ENCODE peak calls at places on chromosomes 7 and 10, in nine cellular contexts. F is IMR-90; P is hepatocyte; R is heart right ventricle; X is cardiac muscle cell; M is transverse colon; J is right atrium auricular region; E is CD4-positive, alpha-beta memory T cell; Y is A673. Z is an unnamed sample. For H3K4me1, the result is how much of the 10 kb centered on the place peaks cover.

GRCh38 chr7:130356760-130357611 is 12.4 kb downstream of the CPA5 start:
- DNase-seq in E (no peak), Y (no peak), J (peak), R (no peak), M (peak), F (peak), X (peak), P (peak), Z (peak)

GRCh38 chr10:34415039-34415438 is 400.1 kb downstream of the PARD3 start:
- DNase-seq in P (no peak), X (no peak), F (no peak), E (no peak), R (no peak), M (no peak), Y (no peak), J (no peak), Z (no peak)

GRCh38 chr10:117597216-117597615 is 54.7 kb downstream of the EMX2 start:
- DNase-seq in E (no peak), X (no peak), Y (no peak), M (no peak), R (no peak), F (no peak), J (no peak), P (no peak), Z (no peak)

GRCh38 chr10:5812283-5813090 is 747 bp downstream of the GDI2 start:
- DNase-seq in X (peak), E (no peak), R (peak), J (no peak), Y (peak), M (peak), F (no peak), P (peak), Z (peak)

GRCh38 chr10:68088030-68088396 is 12.9 kb upstream of the HERC4 start:
- DNase-seq in Y (no peak), P (no peak), R (no peak), X (no peak), E (no peak), F (no peak), J (no peak), M (no peak), Z (no peak)

GRCh38 chr10:6543431-6544005 is 36.6 kb downstream of the PRKCQ start:
- DNase-seq in M (peak), P (no peak), E (peak), Y (no peak), X (no peak), R (no peak), J (no peak), F (no peak), Z (no peak)

GRCh38 chr7:4799508-4800268 is 24.3 kb downstream of the AP5Z1 start:
- DNase-seq in P (no peak), F (no peak), J (no peak), X (peak), M (no peak), R (peak), E (no peak), Y (no peak), Z (no peak)

GRCh38 chr10:83476211-83476610 is 663.1 kb upstream of the GHITM start:
- DNase-seq in Y (no peak), E (no peak), M (no peak), X (no peak), R (no peak), J (no peak), P (no peak), F (no peak), Z (no peak)

GRCh38 chr7:124462249-124462648 is 303.3 kb downstream of the GPR37 start:
- DNase-seq in R (no peak), X (no peak), F (peak), P (no peak), M (no peak), J (no peak), Y (no peak), E (no peak), Z (peak)

GRCh38 chr7:108418941-108419340 is 37.3 kb downstream of the NRCAM start:
- DNase-seq in R (no peak), E (no peak), X (peak), J (no peak), Y (peak), M (no peak), F (no peak), P (no peak), Z (no peak)

GRCh38 chr7:157688439-157689268 is 351.9 kb downstream of the DNAJB6 start:
- DNase-seq in Y (no peak), E (no peak), M (no peak), R (no peak), X (no peak), F (no peak), J (no peak), P (no peak), Z (no peak)

GRCh38 chr10:67520924-67521520 is 175.0 kb downstream of the CTNNA3 start:
- DNase-seq in P (peak), E (peak), J (no peak), F (peak), R (peak), Y (peak), M (peak), X (peak), Z (peak)

GRCh38 chr10:119521443-119522204 is 20.9 kb downstream of the RGS10 start:
- DNase-seq in E (no peak), J (no peak), Y (peak), M (no peak), F (peak), R (no peak), X (peak), P (no peak), Z (peak)

GRCh38 chr7:20798081-20798693 is 11.5 kb upstream of the SP8 start:
- DNase-seq in Y (peak), E (no peak), M (peak), R (no peak), J (no peak), F (no peak), P (peak), X (no peak), Z (no peak)

GRCh38 chr10:132487241-132488135 is 50.1 kb upstream of the INPP5A start:
- DNase-seq in E (no peak), M (no peak), X (no peak), F (no peak), Y (no peak), J (no peak), P (no peak), R (no peak), Z (no peak)

GRCh38 chr7:72025381-72025960 is 386.7 kb downstream of the CALN1 start:
- DNase-seq in J (no peak), M (no peak), X (no peak), R (no peak), Y (no peak), F (no peak), E (no peak), P (no peak), Z (no peak)

GRCh38 chr10:124290095-124290795 is 128.5 kb downstream of the OAT start:
- DNase-seq in Y (peak), J (peak), F (peak), P (no peak), R (no peak), X (peak), M (peak), E (no peak), Z (no peak)

GRCh38 chr7:7812112-7812511 is 93.7 kb upstream of the RPA3 start:
- DNase-seq in P (no peak), M (no peak), Y (no peak), F (no peak), X (no peak), R (no peak), J (no peak), E (no peak), Z (no peak)

DNA sequence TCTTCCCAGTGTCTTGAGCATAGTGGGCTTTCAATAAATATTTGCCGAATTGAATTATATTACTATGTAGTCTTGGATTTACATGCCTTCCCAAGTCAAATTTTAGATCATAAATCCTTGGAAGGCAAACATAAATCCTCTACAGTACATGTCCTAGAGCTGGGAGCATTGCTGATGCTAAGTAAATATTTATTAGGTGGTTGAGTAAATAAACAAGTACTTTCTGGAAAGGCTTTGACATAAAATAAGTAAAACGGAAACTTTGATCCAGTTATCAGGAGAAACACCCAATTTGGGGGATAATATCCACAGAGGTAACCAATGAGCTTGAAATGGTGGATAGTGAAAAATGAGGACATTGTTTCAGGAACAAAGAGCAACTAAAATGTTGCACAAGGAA is 162.8 kb upstream of the SVIL start:
- DNase-seq in J (no peak), M (no peak), X (no peak), Y (no peak), R (no peak), F (no peak), P (no peak), E (no peak), Z (no peak)
- H3K27ac ChIP-seq in J (no peak), M (peak), X (no peak), Y (no peak), R (no peak), F (no peak), P (no peak), E (no peak), Z (no peak)

GRCh38 chr10:33154590-33154989 is 179.9 kb downstream of the NRP1 start:
- DNase-seq in X (peak), P (no peak), Y (no peak), F (no peak), E (no peak), R (no peak), M (no peak), J (peak), Z (no peak)

GRCh38 chr10:33153968-33154327 is 180.5 kb downstream of the NRP1 start:
- DNase-seq in J (no peak), X (no peak), R (no peak), M (no peak), F (no peak), E (no peak), P (no peak), Y (no peak), Z (no peak)

GRCh38 chr10:33153266-33153967 is 181.1 kb downstream of the NRP1 start:
- DNase-seq in X (no peak), Y (no peak), P (no peak), R (no peak), E (no peak), M (no peak), F (no peak), J (peak), Z (no peak)

GRCh38 chr10:33157108-33157507 is 177.4 kb downstream of the NRP1 start:
- DNase-seq in X (peak), M (no peak), P (no peak), Y (peak), E (no peak), R (no peak), F (peak), J (peak), Z (no peak)

GRCh38 chr10:33155720-33156638 is 178.5 kb downstream of the NRP1 start:
- DNase-seq in F (peak), J (peak), M (no peak), P (peak), R (no peak), Y (peak), E (peak), X (peak), Z (peak)
- H3K4me1 ChIP-seq in F (under half), J (under half), M (under half), P (under half), R (under half), Y (under half), E (half or more), X (under half), Z (under half)

GRCh38 chr10:71294856-71295255 is 24.2 kb upstream of the SLC29A3 start:
- DNase-seq in M (no peak), R (no peak), P (no peak), X (no peak), Y (no peak), J (no peak), E (no peak), F (no peak), Z (no peak)

GRCh38 chr10:71292624-71293445 is 26.2 kb upstream of the SLC29A3 start:
- DNase-seq in F (no peak), J (no peak), P (no peak), E (no peak), Y (no peak), X (no peak), R (no peak), M (no peak), Z (no peak)

GRCh38 chr10:71295641-71296040 is 23.4 kb upstream of the SLC29A3 start:
- DNase-seq in Y (no peak), P (no peak), M (no peak), R (no peak), X (no peak), E (no peak), J (no peak), F (no peak), Z (no peak)

GRCh38 chr10:71293446-71294090 is 25.5 kb upstream of the SLC29A3 start:
- DNase-seq in E (no peak), Y (no peak), P (no peak), R (no peak), F (no peak), X (no peak), J (no peak), M (peak), Z (no peak)

GRCh38 chr10:71294091-71294561 is 24.9 kb upstream of the SLC29A3 start:
- DNase-seq in P (no peak), J (no peak), R (no peak), X (no peak), F (no peak), E (no peak), M (no peak), Y (no peak), Z (peak)
- H3K27ac ChIP-seq in P (no peak), J (no peak), R (no peak), X (no peak), F (no peak), E (no peak), M (no peak), Y (no peak), Z (no peak)

GRCh38 chr7:44981035-44981706 is 2.4 kb upstream of the MYO1G start:
- DNase-seq in E (peak), P (no peak), Y (no peak), R (no peak), F (no peak), M (no peak), J (no peak), X (no peak), Z (no peak)

GRCh38 chr7:44982535-44982923 is 3.7 kb upstream of the MYO1G start:
- DNase-seq in P (no peak), M (no peak), F (no peak), R (no peak), J (no peak), Y (no peak), X (no peak), E (peak), Z (no peak)

GRCh38 chr7:44979481-44980392 is 922 bp upstream of the MYO1G start:
- DNase-seq in P (no peak), Y (no peak), E (no peak), X (no peak), M (no peak), F (no peak), R (no peak), J (no peak), Z (peak)

GRCh38 chr7:44978511-44979366 is at the start of gene MYO1G:
- DNase-seq in R (no peak), E (peak), F (no peak), P (no peak), Y (no peak), J (no peak), M (peak), X (no peak), Z (no peak)

DNA sequence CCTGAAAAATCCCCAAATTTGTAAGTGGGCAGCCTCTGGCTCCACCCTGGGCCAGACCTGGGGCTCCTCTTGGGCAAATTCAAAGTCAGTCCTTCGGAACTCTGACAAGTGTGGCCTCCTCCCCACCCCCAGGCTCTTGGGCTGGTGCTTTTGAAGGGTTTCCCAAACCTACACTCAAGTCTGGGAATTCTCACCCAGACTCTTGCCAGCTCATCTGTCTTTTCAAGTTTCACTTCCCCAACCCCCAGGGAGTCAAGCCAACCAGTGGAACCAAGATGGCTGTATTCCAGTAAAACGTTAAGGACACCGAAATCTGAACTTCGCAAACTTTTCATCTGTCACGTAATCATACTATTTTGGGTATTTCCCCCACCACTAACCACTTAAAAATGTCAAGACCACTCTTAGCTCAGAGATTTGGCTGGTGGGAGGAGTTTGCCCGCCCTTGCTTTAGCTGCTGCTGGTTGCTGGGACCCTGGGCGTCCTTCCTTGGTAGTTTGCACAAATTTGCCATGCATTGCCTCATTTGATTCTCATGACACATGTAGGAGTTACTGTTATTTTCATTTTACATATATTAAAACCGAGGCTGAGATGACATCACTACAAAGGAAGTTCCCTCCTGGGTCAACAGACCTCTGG is 1.7 kb upstream of the MYO1G start:
- DNase-seq in J (no peak), X (peak), E (peak), P (no peak), F (peak), M (no peak), Y (peak), R (no peak), Z (peak)
- H3K4me1 ChIP-seq in J (under half), X (under half), E (half or more), P (under half), F (under half), M (under half), Y (under half), R (under half), Z (under half)

Z was measured in foreskin keratinocyte.